ENCODE peak calls at places on chromosomes 13 and 19, in eight cellular contexts. One of them, this sample, is unnamed.

GRCh38 chr13:91399189-91400093 is 1.0 kb downstream of the GPC5 start:
- DNase-seq in NCI-H1694 treated with DMSO at 0.1 percent for 48 hours: no peak
- DNase-seq in uterus: no peak
- DNase-seq in NCI-H1105: no peak
- DNase-seq in stimulated activated CD4-positive, alpha-beta T cell treated with anti-CD3 and anti-CD28 coated beads, Interleukin-15, amount 100 ng/mL, for 1 hour: no peak
- DNase-seq in brain microvascular endothelial cell: no peak
- DNase-seq in effector memory CD8-positive, alpha-beta T cell: no peak
- DNase-seq in Ammon's horn: peak
- DNase-seq in this sample: no peak

GRCh38 chr13:69793803-69794453 is 313.7 kb upstream of the ATXN8OS start:
- DNase-seq in uterus: no peak
- DNase-seq in NCI-H1694 treated with DMSO at 0.1 percent for 48 hours: no peak
- DNase-seq in NCI-H1105: no peak
- DNase-seq in Ammon's horn: no peak
- DNase-seq in effector memory CD8-positive, alpha-beta T cell: no peak
- DNase-seq in stimulated activated CD4-positive, alpha-beta T cell treated with anti-CD3 and anti-CD28 coated beads, Interleukin-15, amount 100 ng/mL, for 1 hour: no peak
- DNase-seq in brain microvascular endothelial cell: no peak
- DNase-seq in this sample: no peak

GRCh38 chr19:862529-863304 is 3.3 kb downstream of the CFD start:
- DNase-seq in effector memory CD8-positive, alpha-beta T cell: peak
- DNase-seq in stimulated activated CD4-positive, alpha-beta T cell treated with anti-CD3 and anti-CD28 coated beads, Interleukin-15, amount 100 ng/mL, for 1 hour: peak
- DNase-seq in Ammon's horn: peak
- DNase-seq in brain microvascular endothelial cell: peak
- DNase-seq in uterus: peak
- DNase-seq in NCI-H1105: no peak
- DNase-seq in NCI-H1694 treated with DMSO at 0.1 percent for 48 hours: no peak
- DNase-seq in this sample: no peak

GRCh38 chr13:34627499-34627898 is 314.6 kb upstream of the NBEA start:
- DNase-seq in NCI-H1105: no peak
- DNase-seq in Ammon's horn: no peak
- DNase-seq in stimulated activated CD4-positive, alpha-beta T cell treated with anti-CD3 and anti-CD28 coated beads, Interleukin-15, amount 100 ng/mL, for 1 hour: no peak
- DNase-seq in NCI-H1694 treated with DMSO at 0.1 percent for 48 hours: no peak
- DNase-seq in uterus: no peak
- DNase-seq in effector memory CD8-positive, alpha-beta T cell: no peak
- DNase-seq in brain microvascular endothelial cell: no peak
- DNase-seq in this sample: no peak

GRCh38 chr13:46593403-46593802 is 40.4 kb downstream of the LRCH1 start:
- DNase-seq in brain microvascular endothelial cell: no peak
- DNase-seq in stimulated activated CD4-positive, alpha-beta T cell treated with anti-CD3 and anti-CD28 coated beads, Interleukin-15, amount 100 ng/mL, for 1 hour: peak
- DNase-seq in NCI-H1694 treated with DMSO at 0.1 percent for 48 hours: no peak
- DNase-seq in Ammon's horn: no peak
- DNase-seq in effector memory CD8-positive, alpha-beta T cell: peak
- DNase-seq in NCI-H1105: no peak
- DNase-seq in uterus: no peak
- DNase-seq in this sample: no peak

GRCh38 chr19:34667349-34668076 is 9.4 kb downstream of the SCGB2B2 start:
- DNase-seq in brain microvascular endothelial cell: no peak
- DNase-seq in Ammon's horn: no peak
- DNase-seq in uterus: no peak
- DNase-seq in NCI-H1694 treated with DMSO at 0.1 percent for 48 hours: no peak
- DNase-seq in stimulated activated CD4-positive, alpha-beta T cell treated with anti-CD3 and anti-CD28 coated beads, Interleukin-15, amount 100 ng/mL, for 1 hour: no peak
- DNase-seq in NCI-H1105: peak
- DNase-seq in effector memory CD8-positive, alpha-beta T cell: no peak
- DNase-seq in this sample: no peak

GRCh38 chr19:49638360-49638759 is 1.6 kb downstream of the RRAS start:
- DNase-seq in NCI-H1694 treated with DMSO at 0.1 percent for 48 hours: no peak
- DNase-seq in effector memory CD8-positive, alpha-beta T cell: no peak
- DNase-seq in uterus: no peak
- DNase-seq in Ammon's horn: no peak
- DNase-seq in NCI-H1105: no peak
- DNase-seq in stimulated activated CD4-positive, alpha-beta T cell treated with anti-CD3 and anti-CD28 coated beads, Interleukin-15, amount 100 ng/mL, for 1 hour: no peak
- DNase-seq in brain microvascular endothelial cell: no peak
- DNase-seq in this sample: no peak

GRCh38 chr19:55368701-55369563 is 1.3 kb downstream of the IL11 start:
- DNase-seq in uterus: no peak
- DNase-seq in NCI-H1105: no peak
- DNase-seq in brain microvascular endothelial cell: peak
- DNase-seq in NCI-H1694 treated with DMSO at 0.1 percent for 48 hours: no peak
- DNase-seq in effector memory CD8-positive, alpha-beta T cell: no peak
- DNase-seq in Ammon's horn: no peak
- DNase-seq in stimulated activated CD4-positive, alpha-beta T cell treated with anti-CD3 and anti-CD28 coated beads, Interleukin-15, amount 100 ng/mL, for 1 hour: no peak
- DNase-seq in this sample: no peak

GRCh38 chr13:32984857-32985626 is 31.2 kb upstream of the KL start:
- DNase-seq in Ammon's horn: no peak
- DNase-seq in NCI-H1694 treated with DMSO at 0.1 percent for 48 hours: no peak
- DNase-seq in uterus: no peak
- DNase-seq in stimulated activated CD4-positive, alpha-beta T cell treated with anti-CD3 and anti-CD28 coated beads, Interleukin-15, amount 100 ng/mL, for 1 hour: no peak
- DNase-seq in brain microvascular endothelial cell: no peak
- DNase-seq in NCI-H1105: no peak
- DNase-seq in effector memory CD8-positive, alpha-beta T cell: no peak
- DNase-seq in this sample: no peak

GRCh38 chr13:45416521-45417125 is 1.6 kb downstream of the SLC25A30 start:
- DNase-seq in brain microvascular endothelial cell: no peak
- DNase-seq in Ammon's horn: no peak
- DNase-seq in NCI-H1694 treated with DMSO at 0.1 percent for 48 hours: no peak
- DNase-seq in stimulated activated CD4-positive, alpha-beta T cell treated with anti-CD3 and anti-CD28 coated beads, Interleukin-15, amount 100 ng/mL, for 1 hour: no peak
- DNase-seq in NCI-H1105: no peak
- DNase-seq in effector memory CD8-positive, alpha-beta T cell: no peak
- DNase-seq in uterus: no peak
- DNase-seq in this sample: no peak

GRCh38 chr19:29841209-29841558 is 29.4 kb downstream of the CCNE1 start:
- DNase-seq in Ammon's horn: no peak
- DNase-seq in NCI-H1105: no peak
- DNase-seq in effector memory CD8-positive, alpha-beta T cell: no peak
- DNase-seq in brain microvascular endothelial cell: peak
- DNase-seq in NCI-H1694 treated with DMSO at 0.1 percent for 48 hours: no peak
- DNase-seq in stimulated activated CD4-positive, alpha-beta T cell treated with anti-CD3 and anti-CD28 coated beads, Interleukin-15, amount 100 ng/mL, for 1 hour: no peak
- DNase-seq in uterus: no peak
- DNase-seq in this sample: no peak

GRCh38 chr19:46731007-46731501 is 14.1 kb upstream of the PRKD2 start:
- DNase-seq in effector memory CD8-positive, alpha-beta T cell: no peak
- DNase-seq in NCI-H1694 treated with DMSO at 0.1 percent for 48 hours: no peak
- DNase-seq in Ammon's horn: no peak
- DNase-seq in stimulated activated CD4-positive, alpha-beta T cell treated with anti-CD3 and anti-CD28 coated beads, Interleukin-15, amount 100 ng/mL, for 1 hour: no peak
- DNase-seq in uterus: no peak
- DNase-seq in NCI-H1105: no peak
- DNase-seq in brain microvascular endothelial cell: peak
- DNase-seq in this sample: no peak

GRCh38 chr19:16203256-16204004 is 5.7 kb downstream of the AP1M1 start:
- DNase-seq in brain microvascular endothelial cell: no peak
- DNase-seq in effector memory CD8-positive, alpha-beta T cell: no peak
- DNase-seq in Ammon's horn: no peak
- DNase-seq in NCI-H1694 treated with DMSO at 0.1 percent for 48 hours: no peak
- DNase-seq in stimulated activated CD4-positive, alpha-beta T cell treated with anti-CD3 and anti-CD28 coated beads, Interleukin-15, amount 100 ng/mL, for 1 hour: no peak
- DNase-seq in uterus: no peak
- DNase-seq in NCI-H1105: no peak
- DNase-seq in this sample: no peak

GRCh38 chr19:1284979-1285736 is 515 bp upstream of the EFNA2 start:
- DNase-seq in NCI-H1694 treated with DMSO at 0.1 percent for 48 hours: no peak
- DNase-seq in Ammon's horn: no peak
- DNase-seq in NCI-H1105: no peak
- DNase-seq in uterus: no peak
- DNase-seq in brain microvascular endothelial cell: no peak
- DNase-seq in effector memory CD8-positive, alpha-beta T cell: no peak
- DNase-seq in stimulated activated CD4-positive, alpha-beta T cell treated with anti-CD3 and anti-CD28 coated beads, Interleukin-15, amount 100 ng/mL, for 1 hour: no peak
- DNase-seq in this sample: no peak

GRCh38 chr13:80341098-80341701 is at the start of gene SPRY2:
- DNase-seq in effector memory CD8-positive, alpha-beta T cell: peak
- DNase-seq in NCI-H1105: peak
- DNase-seq in uterus: peak
- DNase-seq in brain microvascular endothelial cell: peak
- DNase-seq in Ammon's horn: peak
- DNase-seq in stimulated activated CD4-positive, alpha-beta T cell treated with anti-CD3 and anti-CD28 coated beads, Interleukin-15, amount 100 ng/mL, for 1 hour: no peak
- DNase-seq in NCI-H1694 treated with DMSO at 0.1 percent for 48 hours: peak
- DNase-seq in this sample: peak

GRCh38 chr13:87274209-87274819 is 396.9 kb upstream of the SLITRK5 start:
- DNase-seq in brain microvascular endothelial cell: no peak
- DNase-seq in NCI-H1105: peak
- DNase-seq in uterus: no peak
- DNase-seq in stimulated activated CD4-positive, alpha-beta T cell treated with anti-CD3 and anti-CD28 coated beads, Interleukin-15, amount 100 ng/mL, for 1 hour: no peak
- DNase-seq in NCI-H1694 treated with DMSO at 0.1 percent for 48 hours: peak
- DNase-seq in effector memory CD8-positive, alpha-beta T cell: peak
- DNase-seq in Ammon's horn: peak
- DNase-seq in this sample: no peak

GRCh38 chr13:75236774-75237173 is 245.2 kb downstream of the TBC1D4 start:
- DNase-seq in effector memory CD8-positive, alpha-beta T cell: no peak
- DNase-seq in stimulated activated CD4-positive, alpha-beta T cell treated with anti-CD3 and anti-CD28 coated beads, Interleukin-15, amount 100 ng/mL, for 1 hour: no peak
- DNase-seq in brain microvascular endothelial cell: no peak
- DNase-seq in NCI-H1105: no peak
- DNase-seq in NCI-H1694 treated with DMSO at 0.1 percent for 48 hours: no peak
- DNase-seq in uterus: no peak
- DNase-seq in Ammon's horn: no peak
- DNase-seq in this sample: no peak

GRCh38 chr19:13842294-13843103 is 34.4 kb upstream of the NANOS3 start:
- DNase-seq in effector memory CD8-positive, alpha-beta T cell: peak
- DNase-seq in stimulated activated CD4-positive, alpha-beta T cell treated with anti-CD3 and anti-CD28 coated beads, Interleukin-15, amount 100 ng/mL, for 1 hour: no peak
- DNase-seq in brain microvascular endothelial cell: no peak
- DNase-seq in Ammon's horn: peak
- DNase-seq in NCI-H1694 treated with DMSO at 0.1 percent for 48 hours: no peak
- DNase-seq in uterus: peak
- DNase-seq in NCI-H1105: no peak
- DNase-seq in this sample: no peak

GRCh38 chr19:28021316-28022185 is 1191.4 kb downstream of the UQCRFS1 start:
- DNase-seq in NCI-H1694 treated with DMSO at 0.1 percent for 48 hours: no peak
- DNase-seq in uterus: no peak
- DNase-seq in NCI-H1105: no peak
- DNase-seq in brain microvascular endothelial cell: no peak
- DNase-seq in effector memory CD8-positive, alpha-beta T cell: no peak
- DNase-seq in stimulated activated CD4-positive, alpha-beta T cell treated with anti-CD3 and anti-CD28 coated beads, Interleukin-15, amount 100 ng/mL, for 1 hour: no peak
- DNase-seq in Ammon's horn: no peak
- DNase-seq in this sample: no peak

GRCh38 chr19:6101991-6102390 is 8.3 kb downstream of the RFX2 start:
- DNase-seq in NCI-H1694 treated with DMSO at 0.1 percent for 48 hours: no peak
- DNase-seq in brain microvascular endothelial cell: no peak
- DNase-seq in uterus: no peak
- DNase-seq in Ammon's horn: no peak
- DNase-seq in effector memory CD8-positive, alpha-beta T cell: no peak
- DNase-seq in NCI-H1105: no peak
- DNase-seq in stimulated activated CD4-positive, alpha-beta T cell treated with anti-CD3 and anti-CD28 coated beads, Interleukin-15, amount 100 ng/mL, for 1 hour: no peak
- DNase-seq in this sample: no peak

GRCh38 chr19:13116282-13117175 is at the start of gene TRMT1:
- DNase-seq in effector memory CD8-positive, alpha-beta T cell: peak
- DNase-seq in stimulated activated CD4-positive, alpha-beta T cell treated with anti-CD3 and anti-CD28 coated beads, Interleukin-15, amount 100 ng/mL, for 1 hour: peak
- DNase-seq in Ammon's horn: peak
- DNase-seq in uterus: peak
- DNase-seq in NCI-H1694 treated with DMSO at 0.1 percent for 48 hours: peak
- DNase-seq in brain microvascular endothelial cell: peak
- DNase-seq in NCI-H1105: peak
- DNase-seq in this sample: peak

GRCh38 chr19:36225219-36225892 is 10.4 kb downstream of the ZNF146 start:
- DNase-seq in NCI-H1694 treated with DMSO at 0.1 percent for 48 hours: no peak
- DNase-seq in stimulated activated CD4-positive, alpha-beta T cell treated with anti-CD3 and anti-CD28 coated beads, Interleukin-15, amount 100 ng/mL, for 1 hour: no peak
- DNase-seq in Ammon's horn: no peak
- DNase-seq in uterus: no peak
- DNase-seq in effector memory CD8-positive, alpha-beta T cell: no peak
- DNase-seq in brain microvascular endothelial cell: no peak
- DNase-seq in NCI-H1105: no peak
- DNase-seq in this sample: no peak

GRCh38 chr13:76890036-76890435 is 3.8 kb upstream of the KCTD12 start:
- DNase-seq in NCI-H1105: no peak
- DNase-seq in effector memory CD8-positive, alpha-beta T cell: no peak
- DNase-seq in stimulated activated CD4-positive, alpha-beta T cell treated with anti-CD3 and anti-CD28 coated beads, Interleukin-15, amount 100 ng/mL, for 1 hour: no peak
- DNase-seq in brain microvascular endothelial cell: peak
- DNase-seq in NCI-H1694 treated with DMSO at 0.1 percent for 48 hours: no peak
- DNase-seq in Ammon's horn: no peak
- DNase-seq in uterus: no peak
- DNase-seq in this sample: no peak

GRCh38 chr19:38209671-38210457 is 14.2 kb downstream of the DPF1 start:
- DNase-seq in Ammon's horn: peak
- DNase-seq in effector memory CD8-positive, alpha-beta T cell: no peak
- DNase-seq in NCI-H1105: peak
- DNase-seq in stimulated activated CD4-positive, alpha-beta T cell treated with anti-CD3 and anti-CD28 coated beads, Interleukin-15, amount 100 ng/mL, for 1 hour: no peak
- DNase-seq in brain microvascular endothelial cell: no peak
- DNase-seq in NCI-H1694 treated with DMSO at 0.1 percent for 48 hours: peak
- DNase-seq in uterus: peak
- DNase-seq in this sample: no peak

GRCh38 chr13:105627270-105627669 is 908.2 kb downstream of the EFNB2 start:
- DNase-seq in effector memory CD8-positive, alpha-beta T cell: no peak
- DNase-seq in stimulated activated CD4-positive, alpha-beta T cell treated with anti-CD3 and anti-CD28 coated beads, Interleukin-15, amount 100 ng/mL, for 1 hour: no peak
- DNase-seq in NCI-H1105: no peak
- DNase-seq in brain microvascular endothelial cell: peak
- DNase-seq in Ammon's horn: no peak
- DNase-seq in NCI-H1694 treated with DMSO at 0.1 percent for 48 hours: no peak
- DNase-seq in uterus: no peak
- DNase-seq in this sample: no peak

GRCh38 chr13:80408270-80408669 is 67.3 kb upstream of the SPRY2 start:
- DNase-seq in NCI-H1105: no peak
- DNase-seq in Ammon's horn: no peak
- DNase-seq in effector memory CD8-positive, alpha-beta T cell: no peak
- DNase-seq in stimulated activated CD4-positive, alpha-beta T cell treated with anti-CD3 and anti-CD28 coated beads, Interleukin-15, amount 100 ng/mL, for 1 hour: no peak
- DNase-seq in NCI-H1694 treated with DMSO at 0.1 percent for 48 hours: no peak
- DNase-seq in uterus: no peak
- DNase-seq in brain microvascular endothelial cell: no peak
- DNase-seq in this sample: no peak

GRCh38 chr19:38727868-38728660 is 16.2 kb downstream of the CAPN12 start:
- DNase-seq in NCI-H1694 treated with DMSO at 0.1 percent for 48 hours: no peak
- DNase-seq in stimulated activated CD4-positive, alpha-beta T cell treated with anti-CD3 and anti-CD28 coated beads, Interleukin-15, amount 100 ng/mL, for 1 hour: no peak
- DNase-seq in uterus: peak
- DNase-seq in NCI-H1105: no peak
- DNase-seq in effector memory CD8-positive, alpha-beta T cell: no peak
- DNase-seq in brain microvascular endothelial cell: peak
- DNase-seq in Ammon's horn: no peak
- DNase-seq in this sample: no peak

GRCh38 chr19:47102561-47103135 is 10.9 kb downstream of the ZC3H4 start:
- DNase-seq in brain microvascular endothelial cell: no peak
- DNase-seq in NCI-H1694 treated with DMSO at 0.1 percent for 48 hours: no peak
- DNase-seq in uterus: no peak
- DNase-seq in Ammon's horn: no peak
- DNase-seq in effector memory CD8-positive, alpha-beta T cell: no peak
- DNase-seq in NCI-H1105: no peak
- DNase-seq in stimulated activated CD4-positive, alpha-beta T cell treated with anti-CD3 and anti-CD28 coated beads, Interleukin-15, amount 100 ng/mL, for 1 hour: no peak
- DNase-seq in this sample: no peak

GRCh38 chr13:42567772-42568428 is 6.1 kb upstream of the TNFSF11 start:
- DNase-seq in brain microvascular endothelial cell: no peak
- DNase-seq in stimulated activated CD4-positive, alpha-beta T cell treated with anti-CD3 and anti-CD28 coated beads, Interleukin-15, amount 100 ng/mL, for 1 hour: no peak
- DNase-seq in Ammon's horn: no peak
- DNase-seq in uterus: no peak
- DNase-seq in NCI-H1694 treated with DMSO at 0.1 percent for 48 hours: no peak
- DNase-seq in effector memory CD8-positive, alpha-beta T cell: no peak
- DNase-seq in NCI-H1105: no peak
- DNase-seq in this sample: no peak

GRCh38 chr13:109119886-109120285 is 490.5 kb downstream of the MYO16 start:
- DNase-seq in brain microvascular endothelial cell: no peak
- DNase-seq in NCI-H1694 treated with DMSO at 0.1 percent for 48 hours: no peak
- DNase-seq in effector memory CD8-positive, alpha-beta T cell: no peak
- DNase-seq in NCI-H1105: no peak
- DNase-seq in stimulated activated CD4-positive, alpha-beta T cell treated with anti-CD3 and anti-CD28 coated beads, Interleukin-15, amount 100 ng/mL, for 1 hour: no peak
- DNase-seq in Ammon's horn: no peak
- DNase-seq in uterus: no peak
- DNase-seq in this sample: no peak

GRCh38 chr13:86020350-86021002 is 221.3 kb upstream of the SLITRK6 start:
- DNase-seq in Ammon's horn: no peak
- DNase-seq in uterus: no peak
- DNase-seq in NCI-H1105: peak
- DNase-seq in stimulated activated CD4-positive, alpha-beta T cell treated with anti-CD3 and anti-CD28 coated beads, Interleukin-15, amount 100 ng/mL, for 1 hour: no peak
- DNase-seq in effector memory CD8-positive, alpha-beta T cell: no peak
- DNase-seq in brain microvascular endothelial cell: peak
- DNase-seq in NCI-H1694 treated with DMSO at 0.1 percent for 48 hours: no peak
- DNase-seq in this sample: no peak

GRCh38 chr13:97855570-97855970 is 97.9 kb upstream of the IPO5 start:
- DNase-seq in Ammon's horn: peak
- DNase-seq in brain microvascular endothelial cell: peak
- DNase-seq in stimulated activated CD4-positive, alpha-beta T cell treated with anti-CD3 and anti-CD28 coated beads, Interleukin-15, amount 100 ng/mL, for 1 hour: no peak
- DNase-seq in NCI-H1694 treated with DMSO at 0.1 percent for 48 hours: peak
- DNase-seq in effector memory CD8-positive, alpha-beta T cell: no peak
- DNase-seq in uterus: peak
- DNase-seq in NCI-H1105: peak
- DNase-seq in this sample: no peak

GRCh38 chr13:98026457-98026857 is 73.0 kb downstream of the IPO5 start:
- DNase-seq in stimulated activated CD4-positive, alpha-beta T cell treated with anti-CD3 and anti-CD28 coated beads, Interleukin-15, amount 100 ng/mL, for 1 hour: no peak
- DNase-seq in NCI-H1105: no peak
- DNase-seq in Ammon's horn: no peak
- DNase-seq in effector memory CD8-positive, alpha-beta T cell: no peak
- DNase-seq in NCI-H1694 treated with DMSO at 0.1 percent for 48 hours: no peak
- DNase-seq in brain microvascular endothelial cell: no peak
- DNase-seq in uterus: no peak
- DNase-seq in this sample: no peak